ENCODE peak calls at places on chromosomes 6 and 20, in nine cellular contexts. One of them, this sample, is unnamed. For H3K79me2, the result is how much of the 10 kb centered on the place peaks cover.

GRCh38 chr20:61566691-61567090 is 314.6 kb downstream of the CDH4 start:
- DNase-seq in GM23338: no peak
- DNase-seq in hepatocyte: no peak
- DNase-seq in MM.1S: no peak
- DNase-seq in OCI-LY7: no peak
- DNase-seq in neural progenitor cell: no peak
- DNase-seq in GM23248: no peak
- DNase-seq in PC-3: no peak
- DNase-seq in SK-N-SH: no peak
- DNase-seq in this sample: no peak

GRCh38 chr6:139380611-139381010 is 6.2 kb upstream of the CITED2 start:
- DNase-seq in GM23338: no peak
- DNase-seq in hepatocyte: no peak
- DNase-seq in MM.1S: no peak
- DNase-seq in OCI-LY7: no peak
- DNase-seq in neural progenitor cell: no peak
- DNase-seq in GM23248: no peak
- DNase-seq in PC-3: no peak
- DNase-seq in SK-N-SH: no peak
- DNase-seq in this sample: no peak

GRCh38 chr6:45827952-45828530 is 187.6 kb downstream of the CLIC5 start:
- DNase-seq in GM23338: no peak
- DNase-seq in hepatocyte: peak
- DNase-seq in MM.1S: no peak
- DNase-seq in OCI-LY7: no peak
- DNase-seq in neural progenitor cell: no peak
- DNase-seq in GM23248: no peak
- DNase-seq in PC-3: no peak
- DNase-seq in SK-N-SH: no peak
- DNase-seq in this sample: no peak

GRCh38 chr6:18101271-18101670 is 21.2 kb downstream of the NHLRC1 start:
- DNase-seq in GM23338: no peak
- DNase-seq in hepatocyte: no peak
- DNase-seq in MM.1S: no peak
- DNase-seq in OCI-LY7: no peak
- DNase-seq in neural progenitor cell: no peak
- DNase-seq in GM23248: peak
- DNase-seq in PC-3: peak
- DNase-seq in SK-N-SH: no peak
- DNase-seq in this sample: no peak

GRCh38 chr20:2237059-2237458 is 58.7 kb upstream of the TGM3 start:
- DNase-seq in GM23338: peak
- DNase-seq in hepatocyte: peak
- DNase-seq in MM.1S: no peak
- DNase-seq in OCI-LY7: no peak
- DNase-seq in neural progenitor cell: peak
- DNase-seq in GM23248: peak
- DNase-seq in PC-3: peak
- DNase-seq in SK-N-SH: no peak
- DNase-seq in this sample: no peak

GRCh38 chr6:145968051-145968450 is 3.9 kb upstream of the SHPRH start:
- DNase-seq in GM23338: no peak
- DNase-seq in hepatocyte: no peak
- DNase-seq in MM.1S: no peak
- DNase-seq in OCI-LY7: no peak
- DNase-seq in neural progenitor cell: no peak
- DNase-seq in GM23248: no peak
- DNase-seq in PC-3: no peak
- DNase-seq in SK-N-SH: no peak
- DNase-seq in this sample: no peak

GRCh38 chr6:158322724-158323560 is 10.7 kb downstream of the TULP4 start:
- DNase-seq in GM23338: no peak
- DNase-seq in hepatocyte: peak
- DNase-seq in MM.1S: no peak
- DNase-seq in OCI-LY7: no peak
- DNase-seq in neural progenitor cell: no peak
- DNase-seq in GM23248: peak
- DNase-seq in PC-3: peak
- DNase-seq in SK-N-SH: no peak
- DNase-seq in this sample: no peak

GRCh38 chr6:143805832-143806281 is 37.3 kb upstream of the LTV1 start:
- DNase-seq in GM23338: no peak
- DNase-seq in hepatocyte: no peak
- DNase-seq in MM.1S: no peak
- DNase-seq in OCI-LY7: no peak
- DNase-seq in neural progenitor cell: no peak
- DNase-seq in GM23248: peak
- DNase-seq in PC-3: no peak
- DNase-seq in SK-N-SH: no peak
- DNase-seq in this sample: no peak

GRCh38 chr20:19523191-19523590 is 234.9 kb upstream of the RIN2 start:
- DNase-seq in GM23338: no peak
- DNase-seq in hepatocyte: no peak
- DNase-seq in MM.1S: no peak
- DNase-seq in OCI-LY7: no peak
- DNase-seq in neural progenitor cell: no peak
- DNase-seq in GM23248: no peak
- DNase-seq in PC-3: no peak
- DNase-seq in SK-N-SH: no peak
- DNase-seq in this sample: no peak

GRCh38 chr6:52233975-52234823 is 10.1 kb downstream of the IL17F start:
- DNase-seq in GM23338: peak
- DNase-seq in hepatocyte: peak
- DNase-seq in MM.1S: peak
- DNase-seq in OCI-LY7: peak
- DNase-seq in neural progenitor cell: peak
- DNase-seq in GM23248: peak
- DNase-seq in PC-3: peak
- DNase-seq in SK-N-SH: peak
- DNase-seq in this sample: peak

GRCh38 chr6:124203106-124203811 is 399.6 kb downstream of the NKAIN2 start:
- DNase-seq in GM23338: no peak
- DNase-seq in hepatocyte: peak
- DNase-seq in MM.1S: no peak
- DNase-seq in OCI-LY7: no peak
- DNase-seq in neural progenitor cell: no peak
- DNase-seq in GM23248: no peak
- DNase-seq in PC-3: no peak
- DNase-seq in SK-N-SH: no peak
- DNase-seq in this sample: no peak

GRCh38 chr6:83708970-83709747 is at the start of gene SNAP91:
- DNase-seq in GM23338: peak
- DNase-seq in hepatocyte: peak
- DNase-seq in MM.1S: peak
- DNase-seq in OCI-LY7: no peak
- DNase-seq in neural progenitor cell: peak
- DNase-seq in GM23248: no peak
- DNase-seq in PC-3: no peak
- DNase-seq in SK-N-SH: peak
- DNase-seq in this sample: no peak

GRCh38 chr6:83709748-83710050 is 798 bp upstream of the SNAP91 start:
- DNase-seq in GM23338: no peak
- DNase-seq in hepatocyte: no peak
- DNase-seq in MM.1S: no peak
- DNase-seq in OCI-LY7: no peak
- DNase-seq in neural progenitor cell: no peak
- DNase-seq in GM23248: no peak
- DNase-seq in PC-3: no peak
- DNase-seq in SK-N-SH: no peak
- DNase-seq in this sample: no peak

GRCh38 chr6:83707829-83708545 is 914 bp downstream of the SNAP91 start:
- DNase-seq in GM23338: peak
- DNase-seq in hepatocyte: peak
- DNase-seq in MM.1S: no peak
- DNase-seq in OCI-LY7: no peak
- DNase-seq in neural progenitor cell: peak
- DNase-seq in GM23248: peak
- DNase-seq in PC-3: no peak
- DNase-seq in SK-N-SH: peak
- DNase-seq in this sample: no peak

GRCh38 chr6:83711958-83712357 is 3.1 kb upstream of the SNAP91 start:
- DNase-seq in GM23338: no peak
- DNase-seq in hepatocyte: no peak
- DNase-seq in MM.1S: no peak
- DNase-seq in OCI-LY7: no peak
- DNase-seq in neural progenitor cell: no peak
- DNase-seq in GM23248: no peak
- DNase-seq in PC-3: no peak
- DNase-seq in SK-N-SH: no peak
- DNase-seq in this sample: no peak

GRCh38 chr6:83708546-83708969 is 343 bp downstream of the SNAP91 start:
- DNase-seq in GM23338: peak
- DNase-seq in hepatocyte: peak
- DNase-seq in MM.1S: no peak
- DNase-seq in OCI-LY7: no peak
- DNase-seq in neural progenitor cell: peak
- DNase-seq in GM23248: peak
- DNase-seq in PC-3: no peak
- DNase-seq in SK-N-SH: peak
- DNase-seq in this sample: no peak
- TF ChIP-seq EZH2phosphoT487 in GM23338: no peak
- TF ChIP-seq EZH2phosphoT487 in hepatocyte: no peak
- TF ChIP-seq EZH2phosphoT487 in MM.1S: no peak
- TF ChIP-seq EZH2phosphoT487 in OCI-LY7: no peak
- TF ChIP-seq EZH2phosphoT487 in neural progenitor cell: no peak
- TF ChIP-seq EZH2phosphoT487 in GM23248: no peak
- TF ChIP-seq EZH2phosphoT487 in PC-3: no peak
- TF ChIP-seq EZH2phosphoT487 in SK-N-SH: no peak
- TF ChIP-seq EZH2phosphoT487 in this sample: no peak

GRCh38 chr6:33407132-33407718 is 3.6 kb upstream of the PHF1 start:
- DNase-seq in GM23338: no peak
- DNase-seq in hepatocyte: no peak
- DNase-seq in MM.1S: no peak
- DNase-seq in OCI-LY7: no peak
- DNase-seq in neural progenitor cell: no peak
- DNase-seq in GM23248: peak
- DNase-seq in PC-3: peak
- DNase-seq in SK-N-SH: no peak
- DNase-seq in this sample: no peak

GRCh38 chr6:33406161-33406560 is 4.7 kb upstream of the PHF1 start:
- DNase-seq in GM23338: no peak
- DNase-seq in hepatocyte: no peak
- DNase-seq in MM.1S: no peak
- DNase-seq in OCI-LY7: no peak
- DNase-seq in neural progenitor cell: no peak
- DNase-seq in GM23248: no peak
- DNase-seq in PC-3: no peak
- DNase-seq in SK-N-SH: no peak
- DNase-seq in this sample: no peak

GRCh38 chr6:33410050-33410710 is 634 bp upstream of the PHF1 start:
- DNase-seq in GM23338: peak
- DNase-seq in hepatocyte: peak
- DNase-seq in MM.1S: peak
- DNase-seq in OCI-LY7: peak
- DNase-seq in neural progenitor cell: peak
- DNase-seq in GM23248: peak
- DNase-seq in PC-3: peak
- DNase-seq in SK-N-SH: peak
- DNase-seq in this sample: peak

GRCh38 chr6:33405541-33405940 is 5.3 kb upstream of the PHF1 start:
- DNase-seq in GM23338: no peak
- DNase-seq in hepatocyte: no peak
- DNase-seq in MM.1S: no peak
- DNase-seq in OCI-LY7: no peak
- DNase-seq in neural progenitor cell: no peak
- DNase-seq in GM23248: no peak
- DNase-seq in PC-3: no peak
- DNase-seq in SK-N-SH: no peak
- DNase-seq in this sample: no peak

GRCh38 chr6:33404884-33405283 is 5.9 kb upstream of the PHF1 start:
- DNase-seq in GM23338: no peak
- DNase-seq in hepatocyte: no peak
- DNase-seq in MM.1S: no peak
- DNase-seq in OCI-LY7: no peak
- DNase-seq in neural progenitor cell: no peak
- DNase-seq in GM23248: no peak
- DNase-seq in PC-3: no peak
- DNase-seq in SK-N-SH: no peak
- DNase-seq in this sample: no peak
- H3K79me2 ChIP-seq in GM23338: under half
- H3K79me2 ChIP-seq in hepatocyte: under half
- H3K79me2 ChIP-seq in MM.1S: half or more
- H3K79me2 ChIP-seq in OCI-LY7: under half
- H3K79me2 ChIP-seq in neural progenitor cell: under half
- H3K79me2 ChIP-seq in GM23248: under half
- H3K79me2 ChIP-seq in PC-3: under half
- H3K79me2 ChIP-seq in SK-N-SH: under half
- H3K79me2 ChIP-seq in this sample: under half

DNA sequence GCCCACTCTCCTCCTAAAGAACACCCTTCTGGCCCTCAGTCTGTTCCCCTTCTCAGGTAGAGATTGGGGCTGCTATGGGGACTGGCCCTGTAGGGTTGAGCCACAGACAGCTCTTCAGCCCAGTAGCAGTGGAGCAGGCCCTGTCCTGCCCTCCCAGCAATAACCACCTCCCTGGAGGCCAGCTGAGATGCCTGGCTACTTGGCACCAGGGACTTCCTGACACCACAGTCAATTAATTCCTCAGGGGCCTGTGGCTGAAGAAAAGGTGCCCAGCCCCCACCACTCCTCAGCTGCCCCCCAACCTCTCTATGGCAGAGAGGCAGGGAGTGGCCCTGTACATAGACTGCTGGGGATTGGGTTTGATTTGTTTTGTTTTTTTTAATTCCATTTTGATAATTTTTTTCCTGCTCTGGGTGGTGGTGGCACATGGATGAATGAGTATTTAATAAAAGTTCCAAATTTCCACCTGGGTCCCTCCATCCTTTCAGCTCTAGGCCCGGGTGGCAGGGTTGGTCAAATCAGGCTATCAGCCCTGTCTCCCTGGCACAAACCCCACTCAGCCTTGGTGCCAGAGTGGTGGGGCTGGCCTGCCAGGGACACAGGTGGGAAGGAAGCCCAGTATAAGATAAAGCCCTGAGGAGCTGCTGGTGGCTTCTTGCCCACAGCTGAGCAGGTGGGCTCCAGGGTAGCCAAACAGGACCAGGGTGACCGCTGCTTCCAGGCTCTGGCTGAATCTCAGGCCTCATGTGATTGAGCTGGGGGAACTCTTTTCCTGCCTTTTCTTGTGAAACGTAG is 1.9 kb upstream of the DEF6 start:
- DNase-seq in GM23338: no peak
- DNase-seq in hepatocyte: no peak
- DNase-seq in MM.1S: no peak
- DNase-seq in OCI-LY7: no peak
- DNase-seq in neural progenitor cell: no peak
- DNase-seq in GM23248: no peak
- DNase-seq in PC-3: no peak
- DNase-seq in SK-N-SH: no peak
- DNase-seq in this sample: no peak
- TF ChIP-seq EZH2phosphoT487 in GM23338: no peak
- TF ChIP-seq EZH2phosphoT487 in hepatocyte: no peak
- TF ChIP-seq EZH2phosphoT487 in MM.1S: no peak
- TF ChIP-seq EZH2phosphoT487 in OCI-LY7: no peak
- TF ChIP-seq EZH2phosphoT487 in neural progenitor cell: no peak
- TF ChIP-seq EZH2phosphoT487 in GM23248: no peak
- TF ChIP-seq EZH2phosphoT487 in PC-3: no peak
- TF ChIP-seq EZH2phosphoT487 in SK-N-SH: no peak
- TF ChIP-seq EZH2phosphoT487 in this sample: no peak

DNA sequence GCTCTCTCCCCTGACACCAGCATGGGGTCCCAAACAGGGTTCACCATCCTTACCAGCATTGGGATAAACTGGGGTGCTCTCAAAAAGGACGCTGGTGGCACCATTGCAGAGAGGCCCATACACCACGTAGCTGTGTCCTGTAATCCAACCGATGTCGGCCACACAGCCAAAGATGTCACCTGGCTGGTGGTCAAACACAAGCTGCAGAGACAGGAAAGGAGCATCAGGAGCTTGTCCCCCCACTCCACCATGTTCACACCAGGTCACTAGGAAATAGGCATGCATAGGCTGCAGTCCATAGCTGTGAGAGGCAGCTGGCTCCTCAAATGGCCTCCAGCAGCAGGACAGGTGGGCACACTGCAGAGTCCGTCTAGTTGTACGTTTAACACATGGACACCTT is 28.8 kb upstream of the APMAP start:
- DNase-seq in GM23338: no peak
- DNase-seq in hepatocyte: no peak
- DNase-seq in MM.1S: no peak
- DNase-seq in OCI-LY7: no peak
- DNase-seq in neural progenitor cell: no peak
- DNase-seq in GM23248: no peak
- DNase-seq in PC-3: no peak
- DNase-seq in SK-N-SH: no peak
- DNase-seq in this sample: no peak
- H3K79me2 ChIP-seq in GM23338: under half
- H3K79me2 ChIP-seq in hepatocyte: under half
- H3K79me2 ChIP-seq in MM.1S: half or more
- H3K79me2 ChIP-seq in OCI-LY7: under half
- H3K79me2 ChIP-seq in neural progenitor cell: under half
- H3K79me2 ChIP-seq in GM23248: under half
- H3K79me2 ChIP-seq in PC-3: under half
- H3K79me2 ChIP-seq in SK-N-SH: under half
- H3K79me2 ChIP-seq in this sample: under half